ENCODE peak calls at places on chromosome 19, in six cellular contexts. One of them, this sample, is unnamed.

GRCh38 chr19:5564930-5565329 is 2.8 kb downstream of the TINCR start:
- DNase-seq in transverse colon: no peak
- DNase-seq in H54: no peak
- DNase-seq in sigmoid colon: no peak
- DNase-seq in stomach: no peak
- DNase-seq in body of pancreas: no peak
- DNase-seq in this sample: no peak

GRCh38 chr19:50567052-50567841 is 988 bp downstream of the LRRC4B start:
- DNase-seq in body of pancreas: no peak
- DNase-seq in H54: no peak
- DNase-seq in sigmoid colon: no peak
- DNase-seq in stomach: no peak
- DNase-seq in transverse colon: no peak
- DNase-seq in this sample: no peak

GRCh38 chr19:40175820-40176219 is 15.4 kb upstream of the MAP3K10 start:
- DNase-seq in transverse colon: no peak
- DNase-seq in H54: no peak
- DNase-seq in body of pancreas: no peak
- DNase-seq in sigmoid colon: no peak
- DNase-seq in stomach: no peak
- DNase-seq in this sample: no peak

GRCh38 chr19:43425567-43426392 is 11.1 kb downstream of the TEX101 start:
- DNase-seq in stomach: peak
- DNase-seq in sigmoid colon: peak
- DNase-seq in body of pancreas: peak
- DNase-seq in H54: no peak
- DNase-seq in transverse colon: peak
- DNase-seq in this sample: no peak

GRCh38 chr19:35513231-35513974 is at the start of gene DMKN:
- DNase-seq in body of pancreas: no peak
- DNase-seq in stomach: no peak
- DNase-seq in H54: peak
- DNase-seq in transverse colon: no peak
- DNase-seq in sigmoid colon: no peak
- DNase-seq in this sample: no peak

GRCh38 chr19:15964231-15964630 is 15.4 kb downstream of the OR10H4 start:
- DNase-seq in sigmoid colon: no peak
- DNase-seq in H54: no peak
- DNase-seq in transverse colon: no peak
- DNase-seq in stomach: no peak
- DNase-seq in body of pancreas: no peak
- DNase-seq in this sample: no peak

GRCh38 chr19:37165635-37166034 is 6.9 kb downstream of the ZNF585A start:
- DNase-seq in stomach: no peak
- DNase-seq in sigmoid colon: no peak
- DNase-seq in transverse colon: no peak
- DNase-seq in H54: no peak
- DNase-seq in body of pancreas: no peak
- DNase-seq in this sample: no peak

GRCh38 chr19:49890349-49891311 is 6.1 kb downstream of the IL4I1 start:
- DNase-seq in stomach: peak
- DNase-seq in body of pancreas: peak
- DNase-seq in H54: no peak
- DNase-seq in sigmoid colon: no peak
- DNase-seq in transverse colon: peak
- DNase-seq in this sample: no peak

GRCh38 chr19:51788936-51789795 is 5.8 kb upstream of the FPR3 start:
- DNase-seq in sigmoid colon: no peak
- DNase-seq in body of pancreas: no peak
- DNase-seq in stomach: no peak
- DNase-seq in transverse colon: no peak
- DNase-seq in H54: no peak
- DNase-seq in this sample: no peak

GRCh38 chr19:39147480-39147879 is 21.9 kb downstream of the PAK4 start:
- DNase-seq in sigmoid colon: no peak
- DNase-seq in stomach: no peak
- DNase-seq in body of pancreas: no peak
- DNase-seq in transverse colon: no peak
- DNase-seq in H54: no peak
- DNase-seq in this sample: no peak

GRCh38 chr19:11577451-11578341 is at the start of gene ACP5:
- DNase-seq in transverse colon: no peak
- DNase-seq in stomach: no peak
- DNase-seq in H54: no peak
- DNase-seq in body of pancreas: no peak
- DNase-seq in sigmoid colon: no peak
- DNase-seq in this sample: no peak

GRCh38 chr19:41627966-41628675 is 1.2 kb upstream of the CEACAM4 start:
- DNase-seq in transverse colon: no peak
- DNase-seq in body of pancreas: no peak
- DNase-seq in sigmoid colon: no peak
- DNase-seq in H54: no peak
- DNase-seq in stomach: no peak
- DNase-seq in this sample: no peak

GRCh38 chr19:41626278-41626677 is 596 bp downstream of the CEACAM4 start:
- DNase-seq in H54: no peak
- DNase-seq in transverse colon: no peak
- DNase-seq in stomach: no peak
- DNase-seq in sigmoid colon: no peak
- DNase-seq in body of pancreas: no peak
- DNase-seq in this sample: no peak

GRCh38 chr19:41624515-41624914 is 2.4 kb downstream of the CEACAM4 start:
- DNase-seq in H54: no peak
- DNase-seq in sigmoid colon: no peak
- DNase-seq in stomach: no peak
- DNase-seq in transverse colon: no peak
- DNase-seq in body of pancreas: no peak
- DNase-seq in this sample: no peak

GRCh38 chr19:41623360-41623759 is 3.5 kb downstream of the CEACAM4 start:
- DNase-seq in stomach: no peak
- DNase-seq in sigmoid colon: no peak
- DNase-seq in transverse colon: no peak
- DNase-seq in H54: no peak
- DNase-seq in body of pancreas: no peak
- DNase-seq in this sample: no peak

DNA sequence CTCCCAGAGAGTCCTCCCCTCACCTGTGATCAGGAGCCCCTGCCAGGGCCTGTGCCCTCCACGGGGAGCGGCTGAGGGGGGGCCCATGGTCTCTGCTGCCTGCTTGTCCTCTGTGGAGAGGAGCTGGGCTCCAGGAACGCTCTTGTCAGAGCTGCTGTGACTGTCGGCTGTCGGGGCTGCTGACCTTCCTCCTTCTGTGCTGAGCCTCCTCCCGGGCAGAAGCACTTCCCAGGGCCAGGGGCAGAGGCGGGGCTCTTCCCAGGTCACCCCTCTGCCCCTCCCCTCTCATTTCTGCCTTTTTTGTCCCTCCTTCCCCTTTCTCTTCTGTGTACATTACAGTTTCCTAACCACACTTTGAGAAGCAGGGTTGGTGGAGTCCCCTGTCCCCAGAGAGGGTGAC is at the start of gene CEACAM4:
- DNase-seq in stomach: peak
- DNase-seq in H54: no peak
- DNase-seq in sigmoid colon: no peak
- DNase-seq in transverse colon: no peak
- DNase-seq in body of pancreas: no peak
- DNase-seq in this sample: no peak
- TF ChIP-seq POLR2A in stomach: no peak
- TF ChIP-seq POLR2A in H54: no peak
- TF ChIP-seq POLR2A in sigmoid colon: no peak
- TF ChIP-seq POLR2A in transverse colon: peak
- TF ChIP-seq POLR2A in body of pancreas: no peak
- TF ChIP-seq POLR2A in this sample: no peak

GRCh38 chr19:8163781-8164180 is 14.4 kb upstream of the FBN3 start:
- DNase-seq in stomach: no peak
- DNase-seq in transverse colon: no peak
- DNase-seq in sigmoid colon: no peak
- DNase-seq in body of pancreas: no peak
- DNase-seq in H54: no peak
- DNase-seq in this sample: no peak

GRCh38 chr19:8158411-8159074 is 9.2 kb upstream of the FBN3 start:
- DNase-seq in transverse colon: peak
- DNase-seq in H54: peak
- DNase-seq in sigmoid colon: peak
- DNase-seq in stomach: peak
- DNase-seq in body of pancreas: peak
- DNase-seq in this sample: peak

GRCh38 chr19:8155318-8155717 is 5.9 kb upstream of the FBN3 start:
- DNase-seq in transverse colon: no peak
- DNase-seq in sigmoid colon: no peak
- DNase-seq in body of pancreas: no peak
- DNase-seq in stomach: no peak
- DNase-seq in H54: no peak
- DNase-seq in this sample: no peak

DNA sequence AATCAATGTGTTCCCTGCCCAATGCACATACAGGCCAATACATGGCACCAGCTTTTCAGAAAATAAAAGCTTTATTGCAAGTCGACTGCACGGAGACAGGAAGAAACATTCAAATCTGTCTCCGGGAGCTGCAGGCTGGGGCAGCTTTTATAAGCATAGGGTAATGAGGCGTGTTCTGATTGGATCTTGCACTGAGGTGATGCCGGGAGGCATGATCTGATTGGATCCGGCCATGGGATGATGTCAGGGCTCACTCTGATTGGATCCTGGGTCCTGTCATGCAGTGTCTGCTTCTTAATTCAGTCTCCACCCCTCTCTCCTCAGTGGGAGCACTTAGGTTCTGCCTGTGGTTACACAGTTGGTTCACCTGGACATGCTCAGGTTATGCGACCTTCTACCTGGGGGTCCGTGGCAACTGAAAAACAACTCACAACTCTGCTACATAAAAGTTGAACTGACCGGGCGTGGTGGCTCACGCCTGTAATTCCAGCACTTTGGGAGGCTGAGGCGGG is 11.8 kb upstream of the FBN3 start:
- DNase-seq in transverse colon: no peak
- DNase-seq in stomach: peak
- DNase-seq in sigmoid colon: no peak
- DNase-seq in body of pancreas: peak
- DNase-seq in H54: no peak
- DNase-seq in this sample: no peak
- TF ChIP-seq POLR2A in transverse colon: no peak
- TF ChIP-seq POLR2A in stomach: no peak
- TF ChIP-seq POLR2A in sigmoid colon: no peak
- TF ChIP-seq POLR2A in body of pancreas: peak
- TF ChIP-seq POLR2A in H54: no peak
- TF ChIP-seq POLR2A in this sample: no peak

GRCh38 chr19:30481823-30482222 is 109.6 kb downstream of the ZNF536 start:
- DNase-seq in sigmoid colon: no peak
- DNase-seq in transverse colon: no peak
- DNase-seq in body of pancreas: no peak
- DNase-seq in stomach: no peak
- DNase-seq in H54: no peak
- DNase-seq in this sample: no peak
- TF ChIP-seq POLR2A in sigmoid colon: no peak
- TF ChIP-seq POLR2A in transverse colon: no peak
- TF ChIP-seq POLR2A in body of pancreas: no peak
- TF ChIP-seq POLR2A in stomach: no peak
- TF ChIP-seq POLR2A in H54: no peak
- TF ChIP-seq POLR2A in this sample: no peak

GRCh38 chr19:47762615-47763308 is 15.7 kb upstream of the SELENOW start:
- DNase-seq in transverse colon: no peak
- DNase-seq in sigmoid colon: no peak
- DNase-seq in stomach: no peak
- DNase-seq in body of pancreas: no peak
- DNase-seq in H54: no peak
- DNase-seq in this sample: peak

GRCh38 chr19:47761566-47761965 is 16.2 kb downstream of the NOP53 start:
- DNase-seq in transverse colon: no peak
- DNase-seq in sigmoid colon: no peak
- DNase-seq in H54: no peak
- DNase-seq in body of pancreas: no peak
- DNase-seq in stomach: no peak
- DNase-seq in this sample: no peak

GRCh38 chr19:47758433-47758784 is 13.1 kb downstream of the NOP53 start:
- DNase-seq in H54: no peak
- DNase-seq in stomach: no peak
- DNase-seq in transverse colon: no peak
- DNase-seq in body of pancreas: no peak
- DNase-seq in sigmoid colon: no peak
- DNase-seq in this sample: no peak

GRCh38 chr19:47762151-47762550 is 16.4 kb upstream of the SELENOW start:
- DNase-seq in transverse colon: no peak
- DNase-seq in body of pancreas: no peak
- DNase-seq in H54: no peak
- DNase-seq in sigmoid colon: no peak
- DNase-seq in stomach: no peak
- DNase-seq in this sample: no peak

DNA sequence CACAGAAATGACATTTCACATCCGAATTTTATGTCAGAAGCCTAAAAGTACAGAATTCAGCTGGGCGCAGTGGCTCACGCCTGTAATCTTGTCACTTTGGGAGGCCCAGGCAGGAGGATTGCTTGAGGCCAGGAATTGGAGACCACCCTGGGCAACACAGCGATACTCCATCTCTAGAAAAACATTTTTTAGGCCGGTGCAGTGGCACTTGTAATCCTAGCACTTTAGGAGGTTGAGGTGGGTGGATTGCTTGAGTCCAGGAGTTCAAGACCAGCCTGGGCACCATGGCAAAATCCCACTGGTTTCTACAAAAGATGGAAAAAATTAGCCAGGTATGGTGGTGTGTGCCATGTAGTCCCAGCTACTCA is 15.3 kb downstream of the NOP53 start:
- DNase-seq in transverse colon: no peak
- DNase-seq in body of pancreas: no peak
- DNase-seq in H54: no peak
- DNase-seq in stomach: no peak
- DNase-seq in sigmoid colon: no peak
- DNase-seq in this sample: no peak
- TF ChIP-seq POLR2A in transverse colon: no peak
- TF ChIP-seq POLR2A in body of pancreas: no peak
- TF ChIP-seq POLR2A in H54: no peak
- TF ChIP-seq POLR2A in stomach: no peak
- TF ChIP-seq POLR2A in sigmoid colon: no peak
- TF ChIP-seq POLR2A in this sample: no peak

DNA sequence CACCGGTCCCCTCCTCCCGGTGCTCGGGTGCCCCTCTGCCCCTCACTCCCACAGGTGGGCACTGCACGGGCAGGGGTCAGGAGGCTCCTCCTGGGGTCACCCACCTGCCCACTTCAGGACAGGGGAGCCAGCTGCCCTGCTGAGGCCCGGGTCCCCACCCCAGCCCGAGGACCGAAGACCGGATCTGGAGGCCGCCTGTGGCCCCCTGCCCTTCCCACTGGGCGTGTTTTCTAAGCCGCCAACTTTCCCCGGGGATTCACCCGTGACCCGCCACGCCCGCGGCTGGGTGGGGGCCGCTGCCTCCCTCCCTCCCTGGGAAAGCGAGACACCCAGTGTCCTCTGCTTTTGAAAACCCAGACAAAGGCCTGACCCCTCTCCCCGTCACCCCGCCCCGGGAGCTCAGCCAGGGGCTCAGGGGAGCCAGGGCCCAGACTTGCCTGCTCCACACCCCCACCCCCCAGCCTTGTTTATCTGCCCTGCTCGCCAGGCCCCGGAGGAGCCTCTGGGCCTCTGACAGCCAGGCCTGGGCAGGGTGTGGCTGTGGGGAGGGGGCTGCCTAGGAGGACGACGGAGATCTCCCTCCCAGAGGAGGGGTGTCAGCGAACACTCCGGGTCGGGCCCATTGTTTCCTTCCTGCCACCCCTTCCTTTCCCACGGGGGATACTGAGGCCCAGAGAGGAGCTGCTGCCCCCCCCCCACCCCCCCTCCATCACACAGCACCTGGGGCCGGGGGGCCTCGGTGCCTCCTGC is 1.4 kb downstream of the PALM start:
- DNase-seq in body of pancreas: no peak
- DNase-seq in sigmoid colon: peak
- DNase-seq in transverse colon: no peak
- DNase-seq in H54: no peak
- DNase-seq in stomach: no peak
- DNase-seq in this sample: peak
- TF ChIP-seq POLR2A in body of pancreas: no peak
- TF ChIP-seq POLR2A in sigmoid colon: no peak
- TF ChIP-seq POLR2A in transverse colon: no peak
- TF ChIP-seq POLR2A in H54: no peak
- TF ChIP-seq POLR2A in stomach: no peak
- TF ChIP-seq POLR2A in this sample: peak